ENCODE peak calls at places on chromosome 17, in ten cellular contexts. One of them, this sample, is unnamed.

GRCh38 chr17:49497147-49498036 is 2.3 kb downstream of the NGFR start:
- DNase-seq in NCI-H1436 treated with DMSO at 0.1 percent for 48 hours: no peak
- DNase-seq in dermis blood vessel endothelial cell: peak; percentile 11
- DNase-seq in non-pigmented ciliary epithelial cell: no peak
- DNase-seq in mucosa of gallbladder: no peak
- DNase-seq in H4: no peak
- DNase-seq in NCI-H2081: peak; percentile 41
- DNase-seq in stimulated activated CD8-positive, alpha-beta memory T cell treated with anti-CD3 and anti-CD28 coated beads, Interleukin-12 subunit alpha, Interleukin-12 subunit beta, amount 100 ng/mL, for 4 hours: no peak
- DNase-seq in AG04449: no peak
- DNase-seq in GF-D8: no peak
- DNase-seq in this sample: no peak

GRCh38 chr17:59366040-59366757 is 34.7 kb downstream of the YPEL2 start:
- DNase-seq in NCI-H1436 treated with DMSO at 0.1 percent for 48 hours: no peak
- DNase-seq in non-pigmented ciliary epithelial cell: no peak
- DNase-seq in GF-D8: peak; percentile 20
- DNase-seq in H4: no peak
- DNase-seq in AG04449: no peak
- DNase-seq in NCI-H2081: peak; percentile 36
- DNase-seq in stimulated activated CD8-positive, alpha-beta memory T cell treated with anti-CD3 and anti-CD28 coated beads, Interleukin-12 subunit alpha, Interleukin-12 subunit beta, amount 100 ng/mL, for 4 hours: no peak
- DNase-seq in dermis blood vessel endothelial cell: peak; percentile 43
- DNase-seq in mucosa of gallbladder: peak; percentile 47
- DNase-seq in this sample: no peak

GRCh38 chr17:56785396-56785795 is 48.3 kb downstream of the C17orf67 start:
- DNase-seq in NCI-H1436 treated with DMSO at 0.1 percent for 48 hours: no peak
- DNase-seq in AG04449: no peak
- DNase-seq in non-pigmented ciliary epithelial cell: no peak
- DNase-seq in NCI-H2081: no peak
- DNase-seq in stimulated activated CD8-positive, alpha-beta memory T cell treated with anti-CD3 and anti-CD28 coated beads, Interleukin-12 subunit alpha, Interleukin-12 subunit beta, amount 100 ng/mL, for 4 hours: no peak
- DNase-seq in H4: no peak
- DNase-seq in dermis blood vessel endothelial cell: peak; percentile 51
- DNase-seq in GF-D8: no peak
- DNase-seq in mucosa of gallbladder: no peak
- DNase-seq in this sample: no peak

GRCh38 chr17:28716740-28717577 is 709 bp downstream of the RAB34 start:
- DNase-seq in dermis blood vessel endothelial cell: peak; percentile 54
- DNase-seq in NCI-H1436 treated with DMSO at 0.1 percent for 48 hours: no peak
- DNase-seq in NCI-H2081: no peak
- DNase-seq in H4: no peak
- DNase-seq in non-pigmented ciliary epithelial cell: no peak
- DNase-seq in mucosa of gallbladder: no peak
- DNase-seq in AG04449: no peak
- DNase-seq in stimulated activated CD8-positive, alpha-beta memory T cell treated with anti-CD3 and anti-CD28 coated beads, Interleukin-12 subunit alpha, Interleukin-12 subunit beta, amount 100 ng/mL, for 4 hours: no peak
- DNase-seq in GF-D8: no peak
- DNase-seq in this sample: no peak

GRCh38 chr17:8300629-8301242 is 5.5 kb upstream of the SLC25A35 start:
- DNase-seq in non-pigmented ciliary epithelial cell: no peak
- DNase-seq in NCI-H1436 treated with DMSO at 0.1 percent for 48 hours: peak; percentile 28
- DNase-seq in mucosa of gallbladder: peak; percentile 47
- DNase-seq in H4: peak; percentile 65
- DNase-seq in stimulated activated CD8-positive, alpha-beta memory T cell treated with anti-CD3 and anti-CD28 coated beads, Interleukin-12 subunit alpha, Interleukin-12 subunit beta, amount 100 ng/mL, for 4 hours: peak; percentile 31
- DNase-seq in AG04449: no peak
- DNase-seq in GF-D8: peak; percentile 14
- DNase-seq in NCI-H2081: peak; percentile 66
- DNase-seq in dermis blood vessel endothelial cell: peak; percentile 84
- DNase-seq in this sample: no peak

GRCh38 chr17:35801583-35802224 is 6.3 kb upstream of the MMP28 start:
- DNase-seq in non-pigmented ciliary epithelial cell: no peak
- DNase-seq in GF-D8: peak; percentile 86
- DNase-seq in H4: peak; percentile 49
- DNase-seq in AG04449: no peak
- DNase-seq in stimulated activated CD8-positive, alpha-beta memory T cell treated with anti-CD3 and anti-CD28 coated beads, Interleukin-12 subunit alpha, Interleukin-12 subunit beta, amount 100 ng/mL, for 4 hours: no peak
- DNase-seq in mucosa of gallbladder: peak; percentile 83
- DNase-seq in NCI-H2081: peak; percentile 49
- DNase-seq in dermis blood vessel endothelial cell: peak; percentile 100
- DNase-seq in NCI-H1436 treated with DMSO at 0.1 percent for 48 hours: peak; percentile 58
- DNase-seq in this sample: no peak

GRCh38 chr17:47896672-47897490 is 845 bp downstream of the SP2 start:
- DNase-seq in H4: no peak
- DNase-seq in AG04449: no peak
- DNase-seq in dermis blood vessel endothelial cell: peak; percentile 33
- DNase-seq in stimulated activated CD8-positive, alpha-beta memory T cell treated with anti-CD3 and anti-CD28 coated beads, Interleukin-12 subunit alpha, Interleukin-12 subunit beta, amount 100 ng/mL, for 4 hours: no peak
- DNase-seq in NCI-H1436 treated with DMSO at 0.1 percent for 48 hours: no peak
- DNase-seq in GF-D8: no peak
- DNase-seq in NCI-H2081: no peak
- DNase-seq in mucosa of gallbladder: no peak
- DNase-seq in non-pigmented ciliary epithelial cell: no peak
- DNase-seq in this sample: no peak

GRCh38 chr17:48639136-48639535 is 13.0 kb upstream of the HOXB9 start:
- DNase-seq in H4: no peak
- DNase-seq in GF-D8: no peak
- DNase-seq in dermis blood vessel endothelial cell: no peak
- DNase-seq in AG04449: no peak
- DNase-seq in NCI-H2081: no peak
- DNase-seq in mucosa of gallbladder: no peak
- DNase-seq in non-pigmented ciliary epithelial cell: no peak
- DNase-seq in NCI-H1436 treated with DMSO at 0.1 percent for 48 hours: no peak
- DNase-seq in stimulated activated CD8-positive, alpha-beta memory T cell treated with anti-CD3 and anti-CD28 coated beads, Interleukin-12 subunit alpha, Interleukin-12 subunit beta, amount 100 ng/mL, for 4 hours: no peak
- DNase-seq in this sample: no peak

GRCh38 chr17:81422776-81423697 is 27.8 kb downstream of the BAHCC1 start:
- DNase-seq in non-pigmented ciliary epithelial cell: peak; percentile 58
- DNase-seq in stimulated activated CD8-positive, alpha-beta memory T cell treated with anti-CD3 and anti-CD28 coated beads, Interleukin-12 subunit alpha, Interleukin-12 subunit beta, amount 100 ng/mL, for 4 hours: no peak
- DNase-seq in dermis blood vessel endothelial cell: peak; percentile 94
- DNase-seq in NCI-H2081: no peak
- DNase-seq in NCI-H1436 treated with DMSO at 0.1 percent for 48 hours: no peak
- DNase-seq in GF-D8: no peak
- DNase-seq in H4: peak; percentile 90
- DNase-seq in AG04449: peak; percentile 79
- DNase-seq in mucosa of gallbladder: peak; percentile 65
- DNase-seq in this sample: no peak

This sample was measured in natural killer cell treated with Interleukin-12 subunit alpha and Interleukin-12 subunit beta and Interleukin-15 and Interleukin-18, amount 100 ng/mL, for 72 hours.